ENCODE peak calls at places on chromosomes 4 and X, in eight cellular contexts. One of them, this sample, is unnamed.

GRCh38 chrX:150581093-150581775 is 12.8 kb downstream of the MTM1 start:
- DNase-seq in neural progenitor cell: no peak
- DNase-seq in GM23338: no peak
- DNase-seq in SK-N-SH: no peak
- DNase-seq in hepatocyte: no peak
- DNase-seq in HCT116: peak; percentile 28
- DNase-seq in MM.1S: no peak
- DNase-seq in PC-3: peak; percentile 85
- DNase-seq in this sample: no peak

GRCh38 chr4:161320377-161320776 is 843.4 kb downstream of the FSTL5 start:
- DNase-seq in HCT116: peak; percentile 56
- DNase-seq in GM23338: peak; percentile 69
- DNase-seq in SK-N-SH: peak; percentile 2
- DNase-seq in MM.1S: peak; percentile 45
- DNase-seq in PC-3: peak; percentile 56
- DNase-seq in neural progenitor cell: peak; percentile 54
- DNase-seq in hepatocyte: peak; percentile 43
- DNase-seq in this sample: peak; percentile 37

GRCh38 chrX:67543818-67544217 is at the start of gene AR:
- DNase-seq in GM23338: peak; percentile 76
- DNase-seq in SK-N-SH: peak; percentile 5
- DNase-seq in HCT116: no peak
- DNase-seq in MM.1S: no peak
- DNase-seq in neural progenitor cell: peak; percentile 84
- DNase-seq in hepatocyte: peak; percentile 61
- DNase-seq in PC-3: no peak
- DNase-seq in this sample: no peak

GRCh38 chr4:47209833-47210232 is 178.5 kb downstream of the GABRB1 start:
- DNase-seq in SK-N-SH: no peak
- DNase-seq in PC-3: peak; percentile 14
- DNase-seq in HCT116: no peak
- DNase-seq in neural progenitor cell: no peak
- DNase-seq in hepatocyte: no peak
- DNase-seq in MM.1S: no peak
- DNase-seq in GM23338: no peak
- DNase-seq in this sample: no peak

GRCh38 chrX:18722500-18723071 is 15.1 kb downstream of the PPEF1 start:
- DNase-seq in PC-3: no peak
- DNase-seq in SK-N-SH: no peak
- DNase-seq in HCT116: no peak
- DNase-seq in MM.1S: no peak
- DNase-seq in hepatocyte: no peak
- DNase-seq in neural progenitor cell: no peak
- DNase-seq in GM23338: no peak
- DNase-seq in this sample: no peak

GRCh38 chr4:109444182-109444844 is 10.7 kb downstream of the SEC24B start:
- DNase-seq in GM23338: no peak
- DNase-seq in HCT116: no peak
- DNase-seq in neural progenitor cell: no peak
- DNase-seq in MM.1S: no peak
- DNase-seq in hepatocyte: no peak
- DNase-seq in PC-3: no peak
- DNase-seq in SK-N-SH: no peak
- DNase-seq in this sample: peak; percentile 54

GRCh38 chr4:112702892-112703291 is 65.9 kb downstream of the LARP7 start:
- DNase-seq in neural progenitor cell: no peak
- DNase-seq in MM.1S: no peak
- DNase-seq in PC-3: no peak
- DNase-seq in hepatocyte: no peak
- DNase-seq in GM23338: no peak
- DNase-seq in SK-N-SH: no peak
- DNase-seq in HCT116: no peak
- DNase-seq in this sample: no peak

GRCh38 chr4:163356104-163356503 is 12.4 kb downstream of the NPY5R start:
- DNase-seq in SK-N-SH: no peak
- DNase-seq in neural progenitor cell: no peak
- DNase-seq in GM23338: peak; percentile 17
- DNase-seq in hepatocyte: no peak
- DNase-seq in HCT116: no peak
- DNase-seq in MM.1S: no peak
- DNase-seq in PC-3: no peak
- DNase-seq in this sample: no peak

GRCh38 chr4:38753021-38753806 is 29.6 kb downstream of the TLR10 start:
- DNase-seq in MM.1S: no peak
- DNase-seq in neural progenitor cell: peak; percentile 97
- DNase-seq in PC-3: no peak
- DNase-seq in SK-N-SH: peak; percentile 19
- DNase-seq in GM23338: peak; percentile 97
- DNase-seq in HCT116: peak; percentile 81
- DNase-seq in hepatocyte: peak; percentile 88
- DNase-seq in this sample: no peak

GRCh38 chr4:2964077-2964471 is 703 bp downstream of the GRK4 start:
- DNase-seq in hepatocyte: no peak
- DNase-seq in PC-3: no peak
- DNase-seq in GM23338: no peak
- DNase-seq in SK-N-SH: peak; percentile 62
- DNase-seq in MM.1S: no peak
- DNase-seq in neural progenitor cell: peak; percentile 19
- DNase-seq in HCT116: no peak
- DNase-seq in this sample: no peak
- TF ChIP-seq CTCF in hepatocyte: no peak
- TF ChIP-seq CTCF in PC-3: no peak
- TF ChIP-seq CTCF in GM23338: no peak
- TF ChIP-seq CTCF in SK-N-SH: no peak
- TF ChIP-seq CTCF in MM.1S: no peak
- TF ChIP-seq CTCF in neural progenitor cell: no peak
- TF ChIP-seq CTCF in HCT116: no peak
- TF ChIP-seq CTCF in this sample: no peak

DNA sequence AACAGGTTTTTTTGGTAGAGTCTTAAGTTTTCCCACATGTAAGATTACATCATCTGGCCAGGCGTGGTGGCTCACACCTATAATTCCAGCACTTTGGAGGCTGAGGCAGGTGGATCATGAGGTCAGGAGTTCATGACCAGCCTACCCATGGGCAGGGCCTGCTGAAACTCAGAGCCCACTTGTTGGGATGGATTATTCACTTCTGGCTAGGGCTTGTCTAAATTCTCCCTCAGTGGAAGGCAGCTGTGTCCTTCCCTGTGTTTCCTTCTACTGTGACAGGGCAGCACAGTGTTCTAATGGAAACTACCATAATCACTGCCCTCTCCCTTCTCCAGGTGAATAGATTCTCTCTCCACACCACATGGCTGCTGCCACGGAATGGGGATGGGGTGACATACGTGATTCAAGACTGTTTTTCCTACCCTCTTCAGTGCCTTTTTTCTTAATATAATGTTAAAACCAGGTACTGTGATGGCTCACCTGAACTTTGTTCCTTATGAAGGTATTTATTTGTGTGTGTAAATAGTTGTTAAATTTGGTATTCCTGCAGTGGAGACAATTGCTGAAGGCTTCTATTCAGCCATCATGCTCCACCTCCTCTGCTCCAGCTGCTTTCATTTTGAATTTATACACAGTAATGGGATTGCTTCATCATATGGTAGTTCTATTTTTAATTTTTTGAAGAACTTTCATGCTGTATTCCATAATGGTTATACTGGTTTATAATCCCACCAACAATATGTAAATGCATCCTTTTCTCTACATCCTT is 287.2 kb upstream of the HS3ST1 start:
- DNase-seq in GM23338: no peak
- DNase-seq in neural progenitor cell: no peak
- DNase-seq in HCT116: no peak
- DNase-seq in PC-3: no peak
- DNase-seq in MM.1S: no peak
- DNase-seq in SK-N-SH: no peak
- DNase-seq in hepatocyte: no peak
- DNase-seq in this sample: no peak
- TF ChIP-seq EZH2phosphoT487 in GM23338: no peak
- TF ChIP-seq EZH2phosphoT487 in neural progenitor cell: no peak
- TF ChIP-seq EZH2phosphoT487 in HCT116: no peak
- TF ChIP-seq EZH2phosphoT487 in PC-3: no peak
- TF ChIP-seq EZH2phosphoT487 in MM.1S: no peak
- TF ChIP-seq EZH2phosphoT487 in SK-N-SH: no peak
- TF ChIP-seq EZH2phosphoT487 in hepatocyte: no peak
- TF ChIP-seq EZH2phosphoT487 in this sample: no peak

DNA sequence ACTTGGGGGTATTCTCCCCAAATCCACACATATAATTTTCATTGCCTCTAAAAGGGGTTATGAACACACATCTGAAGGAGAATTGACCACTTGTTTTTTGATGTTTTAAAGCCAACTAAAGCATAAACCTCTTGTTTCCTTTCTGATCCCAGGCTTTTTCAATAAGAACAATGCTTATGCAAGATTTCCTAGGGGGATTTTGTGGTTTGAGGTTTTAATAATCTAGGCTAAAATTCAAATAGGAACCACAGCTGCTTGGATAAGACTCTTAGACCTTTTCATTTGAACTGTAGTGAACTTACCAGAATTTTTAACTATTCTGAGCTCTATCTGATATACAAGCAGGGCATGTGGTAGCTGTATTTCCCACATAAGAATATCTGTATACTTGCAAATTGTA is 651.1 kb downstream of the ANKRD50 start:
- DNase-seq in neural progenitor cell: no peak
- DNase-seq in HCT116: no peak
- DNase-seq in MM.1S: no peak
- DNase-seq in hepatocyte: no peak
- DNase-seq in PC-3: peak; percentile 15
- DNase-seq in SK-N-SH: no peak
- DNase-seq in GM23338: no peak
- DNase-seq in this sample: no peak
- H3K4me2 ChIP-seq in neural progenitor cell: no peak overlapping the region
- H3K4me2 ChIP-seq in HCT116: no peak overlapping the region
- H3K4me2 ChIP-seq in MM.1S: no peak overlapping the region
- H3K4me2 ChIP-seq in hepatocyte: no peak overlapping the region
- H3K4me2 ChIP-seq in PC-3: peak overlapping the region; percentile 74
- H3K4me2 ChIP-seq in SK-N-SH: no peak overlapping the region
- H3K4me2 ChIP-seq in GM23338: no peak overlapping the region
- H3K4me2 ChIP-seq in this sample: no peak overlapping the region

GRCh38 chrX:133215747-133216146 is 2.4 kb downstream of the TFDP3 start:
- DNase-seq in HCT116: no peak
- DNase-seq in neural progenitor cell: peak; percentile 38
- DNase-seq in MM.1S: peak; percentile 53
- DNase-seq in GM23338: peak; percentile 21
- DNase-seq in hepatocyte: peak; percentile 48
- DNase-seq in PC-3: peak; percentile 53
- DNase-seq in SK-N-SH: peak; percentile 40
- DNase-seq in this sample: peak; percentile 0
- TF ChIP-seq CTCF in HCT116: peak; percentile 27
- TF ChIP-seq CTCF in neural progenitor cell: peak; percentile 48
- TF ChIP-seq CTCF in MM.1S: peak; percentile 48
- TF ChIP-seq CTCF in GM23338: peak; percentile 50
- TF ChIP-seq CTCF in hepatocyte: peak; percentile 37
- TF ChIP-seq CTCF in PC-3: peak; percentile 69
- TF ChIP-seq CTCF in SK-N-SH: peak; percentile 38
- TF ChIP-seq CTCF in this sample: peak; percentile 42

GRCh38 chr4:14877246-14878220 is 124.7 kb upstream of the CPEB2 start:
- DNase-seq in HCT116: no peak
- DNase-seq in hepatocyte: no peak
- DNase-seq in MM.1S: no peak
- DNase-seq in PC-3: no peak
- DNase-seq in SK-N-SH: peak; percentile 34
- DNase-seq in GM23338: no peak
- DNase-seq in neural progenitor cell: no peak
- DNase-seq in this sample: peak; percentile 20
- TF ChIP-seq EZH2phosphoT487 in HCT116: no peak
- TF ChIP-seq EZH2phosphoT487 in hepatocyte: no peak
- TF ChIP-seq EZH2phosphoT487 in MM.1S: no peak
- TF ChIP-seq EZH2phosphoT487 in PC-3: no peak
- TF ChIP-seq EZH2phosphoT487 in SK-N-SH: no peak
- TF ChIP-seq EZH2phosphoT487 in GM23338: no peak
- TF ChIP-seq EZH2phosphoT487 in neural progenitor cell: no peak
- TF ChIP-seq EZH2phosphoT487 in this sample: no peak

GRCh38 chrX:47571896-47572295 is 10.3 kb upstream of the TIMP1 start:
- DNase-seq in GM23338: no peak
- DNase-seq in MM.1S: no peak
- DNase-seq in neural progenitor cell: no peak
- DNase-seq in HCT116: no peak
- DNase-seq in hepatocyte: no peak
- DNase-seq in SK-N-SH: no peak
- DNase-seq in PC-3: no peak
- DNase-seq in this sample: no peak

GRCh38 chrX:47571215-47571614 is 10.2 kb downstream of the ARAF start:
- DNase-seq in neural progenitor cell: no peak
- DNase-seq in GM23338: no peak
- DNase-seq in hepatocyte: no peak
- DNase-seq in PC-3: no peak
- DNase-seq in SK-N-SH: no peak
- DNase-seq in MM.1S: no peak
- DNase-seq in HCT116: no peak
- DNase-seq in this sample: no peak

GRCh38 chrX:47574096-47574553 is 8.1 kb upstream of the TIMP1 start:
- DNase-seq in hepatocyte: peak; percentile 35
- DNase-seq in SK-N-SH: no peak
- DNase-seq in GM23338: peak; percentile 48
- DNase-seq in PC-3: no peak
- DNase-seq in MM.1S: no peak
- DNase-seq in HCT116: no peak
- DNase-seq in neural progenitor cell: peak; percentile 56
- DNase-seq in this sample: no peak

GRCh38 chrX:47573334-47574095 is 8.7 kb upstream of the TIMP1 start:
- DNase-seq in hepatocyte: peak; percentile 61
- DNase-seq in neural progenitor cell: peak; percentile 84
- DNase-seq in PC-3: peak; percentile 66
- DNase-seq in SK-N-SH: no peak
- DNase-seq in MM.1S: no peak
- DNase-seq in HCT116: no peak
- DNase-seq in GM23338: peak; percentile 91
- DNase-seq in this sample: no peak

DNA sequence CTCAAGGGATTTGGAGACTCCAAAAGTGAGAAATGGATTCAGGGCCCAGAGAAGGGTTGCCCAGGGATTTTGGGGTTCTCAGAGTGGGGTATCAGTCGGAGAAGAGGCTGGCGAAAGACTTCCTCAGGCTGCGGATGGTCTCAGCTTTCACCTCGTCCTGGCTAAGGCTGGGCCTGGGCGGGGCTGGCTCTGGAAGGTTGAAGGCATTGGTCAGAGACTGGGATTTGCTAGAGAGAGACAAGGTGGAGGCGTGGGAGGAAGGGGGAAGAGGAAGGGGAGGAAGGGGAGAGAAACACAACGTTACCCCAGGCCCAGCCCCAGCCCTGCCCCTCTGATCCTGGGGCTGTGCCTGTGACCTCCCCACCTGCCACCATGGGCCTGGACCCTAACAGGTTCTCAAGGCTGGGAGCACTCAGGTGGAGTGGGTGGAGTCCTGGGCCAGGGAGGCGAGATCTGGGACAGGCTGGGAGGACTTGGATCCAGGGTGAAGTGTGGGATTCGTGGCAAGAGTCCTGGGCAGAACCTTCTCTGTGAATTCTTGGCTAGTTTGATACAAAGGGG is 9.4 kb upstream of the TIMP1 start:
- DNase-seq in PC-3: no peak
- DNase-seq in HCT116: no peak
- DNase-seq in MM.1S: no peak
- DNase-seq in SK-N-SH: no peak
- DNase-seq in GM23338: no peak
- DNase-seq in neural progenitor cell: no peak
- DNase-seq in hepatocyte: no peak
- DNase-seq in this sample: no peak
- H3K4me2 ChIP-seq in PC-3: no peak overlapping the region
- H3K4me2 ChIP-seq in HCT116: no peak overlapping the region
- H3K4me2 ChIP-seq in MM.1S: no peak overlapping the region
- H3K4me2 ChIP-seq in SK-N-SH: no peak overlapping the region
- H3K4me2 ChIP-seq in GM23338: peak overlapping the region; percentile 80
- H3K4me2 ChIP-seq in neural progenitor cell: peak overlapping the region; percentile 72
- H3K4me2 ChIP-seq in hepatocyte: no peak overlapping the region
- H3K4me2 ChIP-seq in this sample: no peak overlapping the region

GRCh38 chr4:18568600-18568999 is 547.0 kb upstream of the LCORL start:
- DNase-seq in PC-3: no peak
- DNase-seq in GM23338: peak; percentile 26
- DNase-seq in neural progenitor cell: no peak
- DNase-seq in SK-N-SH: no peak
- DNase-seq in hepatocyte: peak; percentile 28
- DNase-seq in HCT116: no peak
- DNase-seq in MM.1S: peak; percentile 48
- DNase-seq in this sample: no peak
- TF ChIP-seq CTCF in PC-3: no peak
- TF ChIP-seq CTCF in GM23338: peak; percentile 28
- TF ChIP-seq CTCF in neural progenitor cell: peak; percentile 38
- TF ChIP-seq CTCF in SK-N-SH: peak; percentile 14
- TF ChIP-seq CTCF in hepatocyte: peak; percentile 47
- TF ChIP-seq CTCF in HCT116: peak; percentile 4
- TF ChIP-seq CTCF in MM.1S: peak; percentile 53
- TF ChIP-seq CTCF in this sample: no peak